ENCODE peak calls at places on chromosomes 2 and 18, in six cellular contexts. H is ovary, G is heart right ventricle, Q is fibroblast of lung, Y is HL-60, P is right cardiac atrium. K is an unnamed sample.

GRCh38 chr2:31137211-31138036 is 816 bp downstream of the GALNT14 start:
- DNase-seq in H (no peak), G (no peak), Q (no peak), Y (no peak), P (no peak), K (no peak)

GRCh38 chr18:8657050-8657820 is 48.0 kb downstream of the RAB12 start:
- DNase-seq in H (no peak), G (no peak), Q (no peak), Y (no peak), P (no peak), K (no peak)

GRCh38 chr18:6866552-6866951 is 137.0 kb downstream of the ARHGAP28 start:
- DNase-seq in H (no peak), G (no peak), Q (no peak), Y (no peak), P (no peak), K (no peak)

GRCh38 chr2:207167129-207167923 is 1.6 kb upstream of the KLF7 start:
- DNase-seq in H (no peak), G (no peak), Q (peak; percentile 83), Y (peak; percentile 68), P (no peak), K (no peak)

GRCh38 chr2:151802315-151802714 is 25.9 kb downstream of the ARL5A start:
- DNase-seq in H (no peak), G (no peak), Q (no peak), Y (no peak), P (no peak), K (no peak)

GRCh38 chr2:45699032-45699658 is 47.7 kb downstream of the PRKCE start:
- DNase-seq in H (no peak), G (no peak), Q (peak; percentile 71), Y (no peak), P (no peak), K (no peak)

GRCh38 chr2:149738771-149739170 is 151.2 kb upstream of the MMADHC start:
- DNase-seq in H (no peak), G (no peak), Q (peak; percentile 56), Y (no peak), P (no peak), K (no peak)

GRCh38 chr2:96890726-96891385 is 21.0 kb upstream of the SEMA4C start:
- DNase-seq in H (no peak), G (no peak), Q (no peak), Y (no peak), P (no peak), K (no peak)

GRCh38 chr18:14747513-14748474 is at the start of gene ANKRD30B:
- DNase-seq in H (no peak), G (no peak), Q (peak; percentile 0), Y (no peak), P (peak; percentile 52), K (no peak)

GRCh38 chr2:149375801-149376349 is 45.5 kb downstream of the LYPD6 start:
- DNase-seq in H (no peak), G (no peak), Q (no peak), Y (no peak), P (no peak), K (no peak)

GRCh38 chr2:72992734-72993102 is 75.4 kb downstream of the EMX1 start:
- DNase-seq in H (peak; percentile 10), G (no peak), Q (no peak), Y (no peak), P (no peak), K (no peak)

GRCh38 chr2:112149194-112149593 is 11.0 kb downstream of the FBLN7 start:
- DNase-seq in H (no peak), G (no peak), Q (no peak), Y (no peak), P (no peak), K (no peak)

GRCh38 chr2:186503827-186504606 is 18.0 kb downstream of the ZC3H15 start:
- DNase-seq in H (no peak), G (no peak), Q (peak; percentile 63), Y (no peak), P (no peak), K (peak; percentile 42)

GRCh38 chr2:133486706-133487305 is 81.5 kb downstream of the NCKAP5 start:
- DNase-seq in H (no peak), G (no peak), Q (no peak), Y (no peak), P (no peak), K (no peak)

GRCh38 chr2:110126926-110127325 is 11.3 kb upstream of the MALL start:
- DNase-seq in H (no peak), G (no peak), Q (no peak), Y (no peak), P (no peak), K (no peak)

GRCh38 chr2:240449764-240450531 is 14.5 kb downstream of the GPC1 start:
- DNase-seq in H (no peak), G (peak; percentile 10), Q (no peak), Y (no peak), P (peak; percentile 17), K (no peak)

GRCh38 chr2:171317492-171318125 is 116.2 kb downstream of the METTL8 start:
- DNase-seq in H (no peak), G (no peak), Q (peak; percentile 11), Y (no peak), P (no peak), K (no peak)

GRCh38 chr18:3384664-3385189 is 65.2 kb upstream of the TGIF1 start:
- DNase-seq in H (no peak), G (no peak), Q (no peak), Y (no peak), P (no peak), K (no peak)

GRCh38 chr2:183070942-183071844 is 7.4 kb upstream of the DUSP19 start:
- DNase-seq in H (no peak), G (peak; percentile 40), Q (peak; percentile 41), Y (no peak), P (peak; percentile 79), K (no peak)

DNA sequence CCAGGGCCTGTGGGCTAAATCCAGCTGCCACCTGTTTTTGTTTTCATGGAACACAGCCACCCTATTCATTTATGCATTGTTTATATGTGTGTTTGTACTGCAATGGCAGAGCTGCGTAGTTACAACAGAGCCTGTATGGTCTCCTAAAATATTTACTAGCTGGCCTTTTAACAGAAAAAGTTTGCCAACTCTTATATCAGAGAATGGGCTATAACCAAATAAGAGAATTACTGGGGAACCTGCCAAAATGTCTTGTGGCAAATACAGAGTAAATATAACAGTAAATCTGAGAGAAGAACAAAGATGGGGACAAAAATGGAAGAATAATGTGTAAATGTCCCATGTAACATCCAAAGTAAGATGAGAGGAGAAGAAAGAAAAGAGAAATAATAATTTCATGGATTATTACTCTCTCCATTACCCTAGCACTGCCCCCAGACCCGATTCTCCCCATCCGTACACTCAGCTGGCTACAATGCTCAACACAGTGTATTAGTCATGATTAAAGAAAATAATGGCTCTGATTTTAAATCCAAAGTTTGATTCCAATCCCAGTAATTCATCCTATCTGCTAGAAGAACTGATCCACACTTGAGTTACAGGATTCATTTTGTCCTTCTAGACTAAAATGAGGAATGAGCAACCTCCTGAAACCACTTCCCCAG is 249.3 kb downstream of the LRATD1 start:
- DNase-seq in H (no peak), G (no peak), Q (peak; percentile 7), Y (no peak), P (no peak), K (no peak)
- H3K27me3 ChIP-seq in H (no peaks in the 10 kb centered on the region), G (no peaks in the 10 kb centered on the region), Q (no peaks in the 10 kb centered on the region), Y (no peaks in the 10 kb centered on the region), P (no peaks in the 10 kb centered on the region), K (no peaks in the 10 kb centered on the region)

GRCh38 chr2:131047920-131048560 is 45.2 kb downstream of the FAM168B start:
- DNase-seq in H (no peak), G (no peak), Q (no peak), Y (no peak), P (no peak), K (no peak)

GRCh38 chr2:131052741-131053263 is 40.5 kb downstream of the FAM168B start:
- DNase-seq in H (no peak), G (no peak), Q (no peak), Y (no peak), P (no peak), K (no peak)

GRCh38 chr2:131048641-131049040 is 44.6 kb downstream of the FAM168B start:
- DNase-seq in H (no peak), G (no peak), Q (no peak), Y (no peak), P (no peak), K (no peak)

GRCh38 chr2:131049150-131049718 is 44.0 kb downstream of the FAM168B start:
- DNase-seq in H (no peak), G (no peak), Q (no peak), Y (no peak), P (no peak), K (no peak)

GRCh38 chr2:131050896-131051295 is 42.4 kb downstream of the FAM168B start:
- DNase-seq in H (no peak), G (no peak), Q (no peak), Y (no peak), P (no peak), K (no peak)
- H3K4me3 ChIP-seq in H (no peak overlapping the region), G (no peak overlapping the region), Q (no peak overlapping the region), Y (no peak overlapping the region), P (no peak overlapping the region), K (no peak overlapping the region)

GRCh38 chr2:44171018-44171417 is 2.3 kb downstream of the PPM1B start:
- DNase-seq in H (no peak), G (no peak), Q (peak; percentile 39), Y (no peak), P (no peak), K (no peak)
- H3K27ac ChIP-seq in H (no peak overlapping the region), G (no peak overlapping the region), Q (peak overlapping the region; percentile 18), Y (no peak overlapping the region), P (no peak overlapping the region), K (no peak overlapping the region)

GRCh38 chr2:63059434-63060078 is 8.9 kb downstream of the OTX1 start:
- DNase-seq in H (no peak), G (no peak), Q (no peak), Y (peak; percentile 56), P (peak; percentile 52), K (no peak)
- H3K27me3 ChIP-seq in H (peaks cover 5% of the 10 kb centered on the region), G (peaks cover 99% of the 10 kb centered on the region), Q (peaks cover 72% of the 10 kb centered on the region), Y (no peaks in the 10 kb centered on the region), P (peaks cover 12% of the 10 kb centered on the region), K (peaks cover 47% of the 10 kb centered on the region)